ENCODE peak calls at places on chromosomes 16 and 17, in seven cellular contexts. M is heart right ventricle; E is DND-41; D is CD8-positive, alpha-beta memory T cell; Q is right atrium auricular region; T is activated CD4-positive, alpha-beta T cell treated with anti-CD3 and anti-CD28 coated beads for 24 hours; J is retina. W is an unnamed sample.

GRCh38 chr17:10118788-10119130 is 79.6 kb downstream of the GAS7 start:
- DNase-seq in M (no peak), E (peak), D (no peak), Q (no peak), T (no peak), J (peak), W (no peak)

GRCh38 chr17:50922107-50922506 is 56.0 kb upstream of the TOB1 start:
- DNase-seq in M (no peak), E (no peak), D (no peak), Q (no peak), T (no peak), J (no peak), W (no peak)

GRCh38 chr16:21265104-21265825 is 12.8 kb downstream of the CRYM start:
- DNase-seq in M (peak), E (no peak), D (no peak), Q (no peak), T (no peak), J (no peak), W (no peak)

GRCh38 chr17:67245694-67246397 is 850 bp upstream of the HELZ start:
- DNase-seq in M (peak), E (peak), D (peak), Q (no peak), T (peak), J (peak), W (peak)

GRCh38 chr16:52552643-52553042 is 5.7 kb upstream of the TOX3 start:
- DNase-seq in M (no peak), E (no peak), D (no peak), Q (no peak), T (no peak), J (peak), W (no peak)

GRCh38 chr17:9538626-9539025 is 37.0 kb downstream of the STX8 start:
- DNase-seq in M (no peak), E (no peak), D (no peak), Q (no peak), T (no peak), J (no peak), W (no peak)

GRCh38 chr17:58324409-58325288 is 3.9 kb downstream of the TSPOAP1 start:
- DNase-seq in M (peak), E (peak), D (no peak), Q (no peak), T (no peak), J (peak), W (peak)

GRCh38 chr17:78176548-78177025 is 8.2 kb downstream of the SYNGR2 start:
- DNase-seq in M (peak), E (peak), D (peak), Q (peak), T (peak), J (peak), W (peak)

GRCh38 chr17:81009124-81009523 is 17.5 kb downstream of the CHMP6 start:
- DNase-seq in M (no peak), E (no peak), D (no peak), Q (no peak), T (no peak), J (no peak), W (no peak)

GRCh38 chr17:69646729-69647128 is 232.2 kb downstream of the MAP2K6 start:
- DNase-seq in M (no peak), E (no peak), D (no peak), Q (no peak), T (no peak), J (no peak), W (no peak)

GRCh38 chr17:48804936-48805411 is 12.1 kb downstream of the TTLL6 start:
- DNase-seq in M (peak), E (peak), D (peak), Q (peak), T (peak), J (peak), W (peak)

GRCh38 chr17:81863833-81864768 is 3.8 kb upstream of the P4HB start:
- DNase-seq in M (no peak), E (no peak), D (no peak), Q (no peak), T (no peak), J (no peak), W (peak)

GRCh38 chr16:53566568-53566967 is 63.6 kb upstream of the AKTIP start:
- DNase-seq in M (no peak), E (no peak), D (no peak), Q (no peak), T (no peak), J (no peak), W (no peak)

GRCh38 chr17:59972778-59973177 is 8.2 kb upstream of the RNFT1 start:
- DNase-seq in M (no peak), E (no peak), D (no peak), Q (no peak), T (no peak), J (no peak), W (no peak)

GRCh38 chr16:546909-547770 is 13.1 kb upstream of the PRR35 start:
- DNase-seq in M (peak), E (peak), D (peak), Q (no peak), T (peak), J (peak), W (peak)

GRCh38 chr16:21053595-21053994 is 97.1 kb downstream of the DNAH3 start:
- DNase-seq in M (no peak), E (no peak), D (no peak), Q (no peak), T (no peak), J (no peak), W (no peak)

GRCh38 chr16:31352344-31353115 is 2.4 kb upstream of the ITGAX start:
- DNase-seq in M (no peak), E (no peak), D (no peak), Q (no peak), T (no peak), J (no peak), W (no peak)

GRCh38 chr17:82235775-82236141 is 6.9 kb downstream of the SLC16A3 start:
- DNase-seq in M (peak), E (no peak), D (no peak), Q (no peak), T (no peak), J (no peak), W (no peak)

GRCh38 chr17:31571124-31571892 is 179.8 kb downstream of the RAB11FIP4 start:
- DNase-seq in M (peak), E (no peak), D (no peak), Q (peak), T (no peak), J (no peak), W (peak)

GRCh38 chr17:40952675-40953074 is 14.1 kb downstream of the KRT39 start:
- DNase-seq in M (no peak), E (no peak), D (no peak), Q (no peak), T (no peak), J (no peak), W (no peak)

GRCh38 chr16:10172848-10173655 is 9.2 kb downstream of the GRIN2A start:
- DNase-seq in M (no peak), E (no peak), D (no peak), Q (no peak), T (no peak), J (no peak), W (no peak)

GRCh38 chr16:85370881-85371651 is 242.1 kb upstream of the GSE1 start:
- DNase-seq in M (peak), E (no peak), D (no peak), Q (peak), T (no peak), J (no peak), W (peak)

GRCh38 chr16:84508502-84508901 is 4.0 kb upstream of the MEAK7 start:
- DNase-seq in M (no peak), E (peak), D (peak), Q (no peak), T (no peak), J (no peak), W (no peak)

GRCh38 chr16:23578096-23578830 is 17.9 kb downstream of the NDUFAB1 start:
- DNase-seq in M (no peak), E (no peak), D (no peak), Q (no peak), T (no peak), J (no peak), W (no peak)

GRCh38 chr17:59361916-59362810 is 30.7 kb downstream of the YPEL2 start:
- DNase-seq in M (no peak), E (no peak), D (peak), Q (no peak), T (no peak), J (no peak), W (peak)

GRCh38 chr17:17837380-17837821 is 615 bp upstream of the SREBF1 start:
- DNase-seq in M (no peak), E (no peak), D (no peak), Q (peak), T (no peak), J (no peak), W (peak)

GRCh38 chr16:87926246-87927194 is 9.8 kb downstream of the CA5A start:
- DNase-seq in M (no peak), E (no peak), D (no peak), Q (no peak), T (no peak), J (no peak), W (no peak)

GRCh38 chr17:48283390-48283789 is 146.6 kb downstream of the SKAP1 start:
- DNase-seq in M (no peak), E (no peak), D (no peak), Q (no peak), T (no peak), J (no peak), W (no peak)

GRCh38 chr17:40177275-40177874 is at the start of gene RAPGEFL1:
- DNase-seq in M (peak), E (no peak), D (peak), Q (peak), T (peak), J (peak), W (peak)

GRCh38 chr17:50414808-50415207 is 11.2 kb upstream of the ACSF2 start:
- DNase-seq in M (no peak), E (no peak), D (no peak), Q (no peak), T (no peak), J (no peak), W (no peak)

GRCh38 chr16:55466209-55466608 is 12.8 kb upstream of the MMP2 start:
- DNase-seq in M (no peak), E (no peak), D (no peak), Q (no peak), T (no peak), J (no peak), W (no peak)

GRCh38 chr17:50539762-50540440 is 7.1 kb upstream of the SPATA20 start:
- DNase-seq in M (no peak), E (no peak), D (no peak), Q (no peak), T (no peak), J (no peak), W (no peak)

GRCh38 chr16:70428178-70428998 is 10.5 kb downstream of the ST3GAL2 start:
- DNase-seq in M (peak), E (peak), D (no peak), Q (peak), T (peak), J (peak), W (peak)